ENCODE peak calls at places on chromosomes 5 and 9, in eight cellular contexts. F is tibial nerve; N is NCI-H69; G is AG04450; W is substantia nigra; I is CD4-positive, alpha-beta memory T cell; R is GM13976; Y is Peyer's patch. J is an unnamed sample.

GRCh38 chr5:106584268-106584667 is 1086.5 kb downstream of the EFNA5 start:
- DNase-seq in R (no peak), W (no peak), N (peak; percentile 24), G (no peak), Y (no peak), I (no peak), F (no peak), J (no peak)

GRCh38 chr5:135700731-135701130 is 121.9 kb upstream of the CXCL14 start:
- DNase-seq in G (no peak), Y (no peak), W (no peak), F (no peak), I (no peak), R (no peak), N (peak; percentile 9), J (no peak)

GRCh38 chr5:170597876-170598275 is 94.1 kb downstream of the KCNIP1 start:
- DNase-seq in N (peak; percentile 69), F (no peak), R (no peak), G (no peak), Y (no peak), I (no peak), W (no peak), J (no peak)

GRCh38 chr9:76677481-76678055 is 86.7 kb upstream of the PCA3 start:
- DNase-seq in W (no peak), Y (no peak), N (peak; percentile 86), F (no peak), G (no peak), I (no peak), R (no peak), J (no peak)

GRCh38 chr9:37406603-37407401 is 15.7 kb upstream of the GRHPR start:
- DNase-seq in G (no peak), I (no peak), R (no peak), Y (no peak), W (no peak), N (no peak), F (no peak), J (no peak)

GRCh38 chr5:108102463-108102862 is 279.4 kb downstream of the FBXL17 start:
- DNase-seq in R (no peak), W (no peak), N (no peak), Y (no peak), G (no peak), F (no peak), I (no peak), J (no peak)

GRCh38 chr9:89497978-89498844 is at the start of gene SEMA4D:
- DNase-seq in N (peak; percentile 95), G (peak; percentile 6), F (peak; percentile 52), R (peak; percentile 88), I (no peak), Y (peak; percentile 71), W (peak; percentile 76), J (peak; percentile 85)

GRCh38 chr9:100581661-100582060 is 3.8 kb downstream of the CAVIN4 start:
- DNase-seq in I (no peak), W (no peak), F (no peak), N (peak; percentile 30), Y (no peak), G (no peak), R (no peak), J (no peak)

GRCh38 chr5:149826574-149826973 is 96.5 kb downstream of the PPARGC1B start:
- DNase-seq in R (no peak), G (no peak), N (no peak), I (no peak), Y (no peak), W (no peak), F (no peak), J (no peak)

GRCh38 chr9:124220551-124221451 is 36.9 kb upstream of the NEK6 start:
- DNase-seq in I (no peak), N (peak; percentile 94), F (no peak), W (peak; percentile 27), R (no peak), G (no peak), Y (peak; percentile 66), J (no peak)

GRCh38 chr5:107282061-107282460 is 388.7 kb downstream of the EFNA5 start:
- DNase-seq in F (no peak), W (no peak), R (no peak), Y (no peak), G (no peak), N (no peak), I (no peak), J (no peak)

GRCh38 chr5:14816999-14817761 is 54.4 kb downstream of the ANKH start:
- DNase-seq in Y (no peak), G (peak; percentile 44), W (no peak), F (peak; percentile 40), R (no peak), N (no peak), I (no peak), J (no peak)

GRCh38 chr5:119386945-119387344 is 31.1 kb downstream of the TNFAIP8 start:
- DNase-seq in G (no peak), R (no peak), I (no peak), F (no peak), W (no peak), N (peak; percentile 54), Y (no peak), J (no peak)

GRCh38 chr5:81749186-81749561 is 1.7 kb downstream of the SSBP2 start:
- DNase-seq in F (no peak), I (no peak), Y (no peak), G (no peak), R (no peak), W (no peak), N (peak; percentile 60), J (no peak)

GRCh38 chr9:17402309-17402708 is 176.6 kb upstream of the SH3GL2 start:
- DNase-seq in F (no peak), G (no peak), W (no peak), I (no peak), R (no peak), Y (no peak), N (peak; percentile 67), J (no peak)

GRCh38 chr5:2306711-2307110 is 424.0 kb upstream of the IRX4 start:
- DNase-seq in N (no peak), W (no peak), G (no peak), I (no peak), F (no peak), Y (no peak), R (no peak), J (no peak)

GRCh38 chr5:7018144-7018543 is 304.9 kb downstream of the TENT4A start:
- DNase-seq in Y (no peak), F (no peak), G (no peak), I (no peak), R (no peak), W (no peak), N (peak; percentile 6), J (no peak)

GRCh38 chr5:167804512-167805220 is 486.8 kb upstream of the WWC1 start:
- DNase-seq in F (no peak), I (no peak), R (no peak), G (no peak), W (no peak), Y (no peak), N (no peak), J (no peak)

GRCh38 chr5:84885479-84886258 is 501.0 kb upstream of the EDIL3 start:
- DNase-seq in I (no peak), R (no peak), W (no peak), F (no peak), Y (no peak), N (peak; percentile 85), G (peak; percentile 51), J (no peak)

GRCh38 chr9:134443169-134444039 is 117.1 kb downstream of the RXRA start:
- DNase-seq in W (peak; percentile 75), R (peak; percentile 95), F (peak; percentile 68), N (peak; percentile 90), I (peak; percentile 88), Y (peak; percentile 91), G (peak; percentile 78), J (peak; percentile 94)

GRCh38 chr5:43485406-43485805 is 1.7 kb upstream of the TMEM267 start:
- DNase-seq in R (no peak), N (no peak), I (no peak), Y (no peak), G (no peak), F (no peak), W (no peak), J (no peak)

GRCh38 chr5:56011835-56012234 is 17.1 kb upstream of the IL6ST start:
- DNase-seq in G (peak; percentile 83), F (no peak), R (no peak), W (no peak), Y (no peak), I (no peak), N (no peak), J (no peak)

GRCh38 chr5:44885903-44886302 is 77.2 kb downstream of the MRPS30 start:
- DNase-seq in F (no peak), Y (no peak), W (no peak), N (no peak), G (no peak), R (peak; percentile 55), I (no peak), J (peak; percentile 41)

GRCh38 chr9:105359899-105360298 is 87.9 kb upstream of the FSD1L start:
- DNase-seq in Y (no peak), N (no peak), F (no peak), G (peak; percentile 6), R (no peak), I (no peak), W (no peak), J (no peak)

GRCh38 chr9:84146893-84147705 is 166.5 kb downstream of the RMI1 start:
- DNase-seq in N (peak; percentile 61), W (no peak), R (no peak), I (no peak), Y (no peak), F (no peak), G (no peak), J (no peak)

GRCh38 chr5:147956842-147957223 is 50.5 kb upstream of the C5orf46 start:
- DNase-seq in F (no peak), I (no peak), W (no peak), N (no peak), Y (no peak), G (no peak), R (no peak), J (no peak)

GRCh38 chr9:117405950-117406705 is 8.7 kb downstream of the ASTN2 start:
- DNase-seq in F (no peak), R (no peak), G (no peak), N (no peak), Y (no peak), W (no peak), I (no peak), J (no peak)

GRCh38 chr5:118592678-118593328 is 395.5 kb downstream of the DTWD2 start:
- DNase-seq in I (no peak), G (no peak), F (no peak), N (peak; percentile 42), Y (no peak), W (no peak), R (no peak), J (no peak)

GRCh38 chr5:86354664-86355063 is 263.1 kb upstream of the COX7C start:
- DNase-seq in I (no peak), Y (no peak), F (no peak), R (no peak), G (no peak), N (no peak), W (no peak), J (no peak)

GRCh38 chr5:17487180-17487512 is 10.9 kb upstream of the TAF11L2 start:
- DNase-seq in I (no peak), R (no peak), G (no peak), Y (no peak), N (no peak), F (no peak), W (no peak), J (no peak)

GRCh38 chr5:135102716-135103696 is 69.0 kb upstream of the PITX1 start:
- DNase-seq in R (no peak), W (no peak), Y (peak; percentile 34), F (no peak), G (no peak), N (no peak), I (no peak), J (no peak)

GRCh38 chr5:125154321-125154811 is 407.9 kb upstream of the ZNF608 start:
- DNase-seq in Y (no peak), I (no peak), N (no peak), W (no peak), F (no peak), G (no peak), R (no peak), J (no peak)